ENCODE peak calls at places on chromosome 2, in eight cellular contexts. X, N, K, O, J, L, W and I are unnamed samples.

GRCh38 chr2:161122772-161123530 is 37.3 kb upstream of the TANK start:
- DNase-seq in X (peak), N (no peak), K (no peak), O (no peak), J (no peak), L (peak), W (no peak), I (no peak)

GRCh38 chr2:218982312-218983262 is 2.4 kb downstream of the FEV start:
- DNase-seq in X (no peak), N (no peak), K (no peak), O (no peak), J (no peak), L (no peak), W (no peak), I (peak)

GRCh38 chr2:12965540-12966269 is 249.0 kb downstream of the TRIB2 start:
- DNase-seq in X (peak), N (no peak), K (no peak), O (no peak), J (no peak), L (no peak), W (no peak), I (no peak)

GRCh38 chr2:241268716-241269445 is 46.6 kb downstream of the HDLBP start:
- DNase-seq in X (no peak), N (no peak), K (no peak), O (no peak), J (no peak), L (no peak), W (no peak), I (no peak)

GRCh38 chr2:54384301-54385035 is 71.7 kb upstream of the SPTBN1 start:
- DNase-seq in X (no peak), N (no peak), K (no peak), O (no peak), J (no peak), L (no peak), W (no peak), I (no peak)

GRCh38 chr2:128306081-128306930 is 12.4 kb downstream of the HS6ST1 start:
- DNase-seq in X (peak), N (no peak), K (no peak), O (no peak), J (peak), L (no peak), W (peak), I (peak)

GRCh38 chr2:151162185-151162584 is 99.5 kb downstream of the RBM43 start:
- DNase-seq in X (peak), N (no peak), K (no peak), O (no peak), J (no peak), L (no peak), W (no peak), I (no peak)

GRCh38 chr2:238554468-238555184 is 127.9 kb downstream of the ASB1 start:
- DNase-seq in X (no peak), N (no peak), K (no peak), O (no peak), J (no peak), L (no peak), W (no peak), I (no peak)

GRCh38 chr2:37558622-37559021 is 112.8 kb downstream of the CDC42EP3 start:
- DNase-seq in X (no peak), N (no peak), K (no peak), O (no peak), J (peak), L (peak), W (no peak), I (no peak)

GRCh38 chr2:132943829-132944228 is 273.8 kb upstream of the LYPD1 start:
- DNase-seq in X (peak), N (no peak), K (no peak), O (no peak), J (no peak), L (no peak), W (no peak), I (no peak)

GRCh38 chr2:232333361-232334135 is 45.0 kb upstream of the ALPP start:
- DNase-seq in X (no peak), N (no peak), K (peak), O (peak), J (peak), L (peak), W (peak), I (no peak)

GRCh38 chr2:237437566-237437965 is 23.6 kb upstream of the COL6A3 start:
- DNase-seq in X (no peak), N (no peak), K (no peak), O (no peak), J (no peak), L (no peak), W (no peak), I (no peak)

GRCh38 chr2:234133004-234133403 is 82.5 kb downstream of the SPP2 start:
- DNase-seq in X (no peak), N (no peak), K (no peak), O (no peak), J (no peak), L (no peak), W (no peak), I (no peak)

GRCh38 chr2:64453710-64454315 is at the start of gene LGALSL:
- DNase-seq in X (peak), N (peak), K (no peak), O (peak), J (peak), L (peak), W (no peak), I (peak)

GRCh38 chr2:57528499-57528898 is 518.1 kb upstream of the VRK2 start:
- DNase-seq in X (no peak), N (no peak), K (no peak), O (no peak), J (no peak), L (no peak), W (no peak), I (no peak)

GRCh38 chr2:222448806-222449205 is 24.5 kb downstream of the SGPP2 start:
- DNase-seq in X (peak), N (no peak), K (no peak), O (no peak), J (no peak), L (peak), W (no peak), I (no peak)

GRCh38 chr2:189982777-189983394 is 79.6 kb downstream of the MSTN start:
- DNase-seq in X (peak), N (no peak), K (no peak), O (no peak), J (no peak), L (no peak), W (no peak), I (no peak)

GRCh38 chr2:240964854-240965295 is 33.5 kb upstream of the SNED1 start:
- DNase-seq in X (no peak), N (peak), K (no peak), O (no peak), J (peak), L (no peak), W (no peak), I (no peak)

GRCh38 chr2:44055664-44056063 is 59.9 kb upstream of the LRPPRC start:
- DNase-seq in X (no peak), N (no peak), K (no peak), O (no peak), J (no peak), L (no peak), W (peak), I (no peak)

GRCh38 chr2:133333189-133333588 is 235.1 kb downstream of the NCKAP5 start:
- DNase-seq in X (no peak), N (no peak), K (no peak), O (no peak), J (no peak), L (no peak), W (no peak), I (no peak)

GRCh38 chr2:111028720-111029119 is 92.0 kb upstream of the BCL2L11 start:
- DNase-seq in X (peak), N (no peak), K (no peak), O (no peak), J (no peak), L (no peak), W (no peak), I (no peak)

GRCh38 chr2:26178746-26179436 is 6.0 kb downstream of the GAREM2 start:
- DNase-seq in X (peak), N (no peak), K (no peak), O (no peak), J (peak), L (no peak), W (peak), I (no peak)

GRCh38 chr2:236674646-236675045 is 105.0 kb downstream of the ACKR3 start:
- DNase-seq in X (no peak), N (no peak), K (no peak), O (no peak), J (no peak), L (no peak), W (no peak), I (no peak)

GRCh38 chr2:86752934-86753333 is 32.8 kb downstream of the RMND5A start:
- DNase-seq in X (no peak), N (no peak), K (no peak), O (no peak), J (no peak), L (no peak), W (no peak), I (no peak)

GRCh38 chr2:134039912-134040581 is 213.8 kb upstream of the MGAT5 start:
- DNase-seq in X (no peak), N (no peak), K (no peak), O (no peak), J (no peak), L (no peak), W (no peak), I (no peak)

GRCh38 chr2:220499281-220499680 is 871.9 kb downstream of the SLC4A3 start:
- DNase-seq in X (peak), N (no peak), K (no peak), O (no peak), J (no peak), L (no peak), W (no peak), I (no peak)

GRCh38 chr2:11697103-11697871 is 27.3 kb upstream of the NTSR2 start:
- DNase-seq in X (peak), N (no peak), K (no peak), O (peak), J (no peak), L (peak), W (peak), I (no peak)

GRCh38 chr2:162233197-162233596 is 10.0 kb downstream of the FAP start:
- DNase-seq in X (peak), N (no peak), K (no peak), O (no peak), J (no peak), L (no peak), W (no peak), I (no peak)

GRCh38 chr2:178327516-178327915 is 123.5 kb downstream of the PRKRA start:
- DNase-seq in X (no peak), N (no peak), K (no peak), O (no peak), J (no peak), L (peak), W (no peak), I (no peak)

GRCh38 chr2:85547089-85547858 is 8.3 kb downstream of the MAT2A start:
- DNase-seq in X (no peak), N (no peak), K (no peak), O (no peak), J (no peak), L (no peak), W (no peak), I (no peak)

GRCh38 chr2:174901075-174901474 is 104.1 kb downstream of the CHN1 start:
- DNase-seq in X (peak), N (no peak), K (no peak), O (no peak), J (no peak), L (no peak), W (no peak), I (no peak)

GRCh38 chr2:42970151-42970550 is 177.8 kb upstream of the HAAO start:
- DNase-seq in X (no peak), N (no peak), K (no peak), O (no peak), J (no peak), L (no peak), W (no peak), I (no peak)

DNA sequence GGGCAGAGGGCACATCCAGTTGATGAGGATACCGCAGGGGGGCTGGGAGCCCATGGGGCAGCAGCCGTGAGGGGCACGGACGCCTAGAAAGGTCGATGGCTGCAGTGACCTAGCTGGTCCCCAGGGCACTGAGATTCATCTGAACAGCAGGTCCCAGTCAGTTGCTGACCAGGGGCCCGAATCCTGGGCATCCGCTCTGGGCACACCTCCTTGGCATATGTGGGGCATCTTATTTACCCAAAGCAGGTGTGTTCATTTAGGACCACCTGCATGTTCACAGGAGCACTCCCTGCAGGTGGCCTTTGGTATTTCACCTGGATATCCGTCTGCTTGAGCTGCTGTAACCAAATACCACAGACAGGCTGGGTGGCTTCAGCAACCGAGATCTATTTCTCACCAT is 72.0 kb upstream of the ODC1 start:
- DNase-seq in X (no peak), N (no peak), K (no peak), O (no peak), J (no peak), L (peak), W (no peak), I (no peak)
- TF ChIP-seq CTCF in X (no peak), N (peak), K (no peak), O (peak), J (no peak), L (no peak), W (peak), I (no peak)

GRCh38 chr2:83282851-83283250 is 1176.2 kb downstream of the SUCLG1 start:
- DNase-seq in X (no peak), N (no peak), K (no peak), O (no peak), J (no peak), L (no peak), W (no peak), I (no peak)

DNA sequence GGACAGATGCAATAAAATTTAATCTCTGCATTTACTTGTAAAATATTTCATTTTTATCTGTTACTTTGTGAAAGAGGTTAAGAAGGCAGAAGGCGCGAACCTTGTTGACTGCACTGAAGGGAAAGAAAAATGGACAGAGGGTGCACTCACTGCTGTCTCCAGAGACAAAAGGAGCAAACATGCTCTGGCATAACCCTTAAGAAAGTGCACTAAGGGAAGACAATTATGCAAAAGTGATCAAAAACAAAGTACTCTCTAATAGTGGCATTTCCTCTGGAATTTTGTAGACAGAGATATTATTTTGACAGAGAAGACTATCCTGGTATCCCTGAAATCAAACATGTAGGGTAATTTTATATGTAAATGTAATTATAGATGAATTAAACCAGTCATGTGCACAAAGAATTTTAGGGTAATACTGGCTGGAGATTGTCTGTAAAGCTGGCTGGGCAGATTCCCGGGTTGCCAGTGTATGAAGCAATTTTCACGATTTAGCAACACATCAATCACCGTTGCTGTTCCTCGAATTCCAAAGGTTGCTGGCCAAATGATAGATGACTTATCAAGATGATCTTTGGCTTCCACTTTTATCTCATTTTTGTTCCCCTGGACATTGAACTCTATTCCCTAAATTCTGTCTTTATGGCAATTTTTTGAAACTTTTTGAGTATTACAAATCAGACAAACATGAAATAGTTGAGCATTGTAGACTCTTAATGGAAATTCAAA is 1176.8 kb downstream of the SUCLG1 start:
- DNase-seq in X (no peak), N (no peak), K (no peak), O (no peak), J (no peak), L (no peak), W (no peak), I (no peak)
- TF ChIP-seq CTCF in X (no peak), N (no peak), K (no peak), O (no peak), J (no peak), L (no peak), W (no peak), I (no peak)

DNA sequence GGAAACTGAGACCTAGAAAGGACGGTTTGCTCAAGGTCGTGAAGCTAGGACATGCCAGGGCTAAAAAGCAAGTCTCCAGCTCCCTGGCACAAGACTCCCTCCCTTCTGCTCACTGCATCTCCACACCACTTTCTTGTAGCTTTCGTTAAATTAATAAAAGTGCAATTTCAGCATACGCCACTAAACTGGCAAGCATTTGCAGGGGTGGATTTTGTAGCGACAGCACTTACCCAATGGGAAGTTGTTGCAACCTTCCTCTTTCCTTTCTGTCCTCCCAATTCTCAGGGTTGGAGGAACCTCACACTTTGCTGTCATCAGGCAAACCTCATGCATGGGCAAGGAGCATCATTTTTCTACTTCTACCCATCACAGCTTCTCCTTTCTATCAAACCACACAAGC is 7.4 kb upstream of the RHOB start:
- DNase-seq in X (peak), N (no peak), K (no peak), O (no peak), J (no peak), L (peak), W (no peak), I (no peak)
- TF ChIP-seq CTCF in X (no peak), N (no peak), K (no peak), O (no peak), J (no peak), L (peak), W (no peak), I (no peak)

DNA sequence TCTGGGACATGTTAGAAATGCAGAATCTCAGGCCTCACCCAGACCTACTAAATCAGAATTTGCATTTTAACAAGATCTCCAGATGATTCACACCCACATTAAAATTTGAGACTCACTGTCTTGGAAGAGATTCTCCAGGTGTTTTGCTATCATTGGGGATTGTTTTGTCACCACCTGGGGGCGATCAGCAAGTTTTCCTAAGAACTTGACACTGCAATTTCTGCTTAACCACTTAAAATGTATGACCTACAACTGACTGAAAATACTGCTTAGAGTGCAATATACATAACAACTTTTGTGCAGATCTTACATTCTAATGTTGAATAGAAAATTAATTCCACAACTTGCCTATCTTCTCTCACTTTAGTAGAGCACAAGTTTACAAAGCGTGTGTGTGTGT is 18.9 kb upstream of the ITGA4 start:
- DNase-seq in X (no peak), N (no peak), K (no peak), O (no peak), J (no peak), L (no peak), W (no peak), I (no peak)
- TF ChIP-seq CTCF in X (no peak), N (peak), K (peak), O (no peak), J (peak), L (no peak), W (peak), I (no peak)

DNA sequence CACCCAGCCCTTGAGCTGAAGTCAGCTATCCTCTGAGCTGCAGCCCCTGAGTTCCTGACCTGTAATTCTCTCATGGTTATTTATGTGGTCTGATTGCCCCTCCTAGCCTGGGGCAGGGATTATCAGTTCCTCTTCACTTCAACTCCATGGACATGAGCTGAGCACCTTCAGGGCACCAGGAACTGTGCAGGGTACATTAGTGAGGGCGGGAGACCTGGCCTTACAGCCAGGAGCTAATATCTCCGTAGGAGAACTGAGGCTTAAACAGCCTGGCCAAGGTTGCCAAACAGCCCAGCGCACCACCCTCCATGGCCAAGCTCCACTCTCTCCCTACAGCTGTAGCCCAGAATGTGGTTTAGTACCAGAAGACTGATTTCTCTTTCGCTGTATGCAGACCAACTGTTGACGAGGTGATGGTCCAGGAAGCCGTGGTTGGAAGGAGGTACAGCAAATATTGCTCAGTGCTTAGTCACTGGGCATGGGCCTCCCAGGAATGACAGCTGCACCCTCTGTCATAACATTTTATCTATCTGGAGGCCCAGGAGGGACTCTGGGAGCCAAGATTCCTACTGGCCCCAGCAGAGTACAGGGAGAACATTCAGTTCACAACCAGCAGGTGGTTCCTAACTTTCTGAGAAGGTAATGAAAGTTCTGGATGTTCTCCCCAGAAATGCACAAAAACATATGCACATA is 228.7 kb upstream of the SIX2 start:
- DNase-seq in X (peak), N (no peak), K (no peak), O (no peak), J (no peak), L (no peak), W (no peak), I (no peak)
- TF ChIP-seq CTCF in X (peak), N (no peak), K (no peak), O (no peak), J (no peak), L (no peak), W (no peak), I (no peak)

DNA sequence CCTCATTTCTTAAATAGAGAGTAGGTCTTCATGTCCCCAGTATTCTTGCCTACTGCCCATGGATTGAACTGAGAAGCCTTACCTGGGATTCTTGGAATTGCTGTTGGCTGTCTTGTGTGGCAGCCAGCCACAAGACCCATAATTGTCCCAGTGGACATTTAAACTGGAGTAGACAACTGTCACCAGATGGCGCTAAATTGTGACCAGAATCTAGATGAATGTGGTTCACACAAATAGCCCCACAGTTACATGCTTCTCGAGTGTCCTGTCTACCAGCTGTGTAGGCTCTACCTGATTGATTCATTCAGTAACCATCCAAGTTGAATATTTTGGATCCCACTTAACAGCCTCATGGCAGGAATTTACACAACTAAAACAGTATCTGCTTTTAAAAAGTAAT is 73.2 kb downstream of the MAP4K4 start:
- DNase-seq in X (peak), N (no peak), K (no peak), O (peak), J (no peak), L (no peak), W (no peak), I (no peak)
- TF ChIP-seq CTCF in X (peak), N (peak), K (no peak), O (no peak), J (peak), L (no peak), W (no peak), I (peak)

GRCh38 chr2:97735161-97735561 is 21.8 kb downstream of the ZAP70 start:
- DNase-seq in X (no peak), N (peak), K (peak), O (no peak), J (no peak), L (peak), W (no peak), I (no peak)
- TF ChIP-seq CTCF in X (no peak), N (no peak), K (no peak), O (no peak), J (no peak), L (no peak), W (no peak), I (no peak)

GRCh38 chr2:127064642-127065250 is 42.2 kb downstream of the BIN1 start:
- DNase-seq in X (peak), N (no peak), K (no peak), O (peak), J (peak), L (peak), W (peak), I (peak)
- TF ChIP-seq CTCF in X (no peak), N (no peak), K (no peak), O (no peak), J (no peak), L (peak), W (no peak), I (no peak)